ENCODE peak calls at places on chromosomes 16 and 17, in six cellular contexts. One of them, this sample, is unnamed.
A peak's percentile ranks its signal among the peaks of the same experiment; 100 is the strongest.

GRCh38 chr17:69525920-69526841 is 111.7 kb downstream of the MAP2K6 start:
- DNase-seq in Calu3: peak; percentile 28
- DNase-seq in OCI-LY7: peak; percentile 72
- DNase-seq in NB4: peak; percentile 57
- DNase-seq in GM06990: no peak
- DNase-seq in MM.1S: peak; percentile 54
- DNase-seq in this sample: peak; percentile 69

GRCh38 chr17:41530062-41531048 is 2.2 kb upstream of the KRT19 start:
- DNase-seq in Calu3: peak; percentile 93
- DNase-seq in OCI-LY7: no peak
- DNase-seq in NB4: peak; percentile 52
- DNase-seq in GM06990: no peak
- DNase-seq in MM.1S: no peak
- DNase-seq in this sample: no peak

GRCh38 chr16:56911771-56912541 is 20.0 kb upstream of the HERPUD1 start:
- DNase-seq in Calu3: no peak
- DNase-seq in OCI-LY7: peak; percentile 88
- DNase-seq in NB4: peak; percentile 72
- DNase-seq in GM06990: peak; percentile 78
- DNase-seq in MM.1S: peak; percentile 75
- DNase-seq in this sample: peak; percentile 85

GRCh38 chr16:4409081-4409932 is 7.1 kb downstream of the CORO7 start:
- DNase-seq in Calu3: no peak
- DNase-seq in OCI-LY7: no peak
- DNase-seq in NB4: no peak
- DNase-seq in GM06990: no peak
- DNase-seq in MM.1S: no peak
- DNase-seq in this sample: no peak

GRCh38 chr17:48244121-48244711 is 136.7 kb downstream of the SNX11 start:
- DNase-seq in Calu3: peak; percentile 61
- DNase-seq in OCI-LY7: peak; percentile 29
- DNase-seq in NB4: peak; percentile 38
- DNase-seq in GM06990: no peak
- DNase-seq in MM.1S: peak; percentile 37
- DNase-seq in this sample: peak; percentile 24

GRCh38 chr16:49127103-49127502 is 154.5 kb downstream of the CBLN1 start:
- DNase-seq in Calu3: no peak
- DNase-seq in OCI-LY7: peak; percentile 33
- DNase-seq in NB4: peak; percentile 31
- DNase-seq in GM06990: no peak
- DNase-seq in MM.1S: peak; percentile 36
- DNase-seq in this sample: peak; percentile 15

GRCh38 chr17:6699997-6700947 is 12.9 kb downstream of the SLC13A5 start:
- DNase-seq in Calu3: no peak
- DNase-seq in OCI-LY7: no peak
- DNase-seq in NB4: no peak
- DNase-seq in GM06990: no peak
- DNase-seq in MM.1S: no peak
- DNase-seq in this sample: no peak

GRCh38 chr17:59669411-59669810 is 37.8 kb downstream of the PTRH2 start:
- DNase-seq in Calu3: no peak
- DNase-seq in OCI-LY7: no peak
- DNase-seq in NB4: no peak
- DNase-seq in GM06990: no peak
- DNase-seq in MM.1S: no peak
- DNase-seq in this sample: no peak

GRCh38 chr17:8012996-8013640 is 10.7 kb downstream of the GUCY2D start:
- DNase-seq in Calu3: no peak
- DNase-seq in OCI-LY7: no peak
- DNase-seq in NB4: peak; percentile 79
- DNase-seq in GM06990: no peak
- DNase-seq in MM.1S: no peak
- DNase-seq in this sample: no peak

GRCh38 chr17:71741836-71742235 is 379.0 kb upstream of the SOX9 start:
- DNase-seq in Calu3: no peak
- DNase-seq in OCI-LY7: no peak
- DNase-seq in NB4: no peak
- DNase-seq in GM06990: no peak
- DNase-seq in MM.1S: no peak
- DNase-seq in this sample: no peak

GRCh38 chr17:52148969-52149351 is 9.6 kb downstream of the CA10 start:
- DNase-seq in Calu3: peak; percentile 75
- DNase-seq in OCI-LY7: no peak
- DNase-seq in NB4: no peak
- DNase-seq in GM06990: no peak
- DNase-seq in MM.1S: no peak
- DNase-seq in this sample: no peak

GRCh38 chr17:4584125-4584834 is at the start of gene SMTNL2:
- DNase-seq in Calu3: no peak
- DNase-seq in OCI-LY7: no peak
- DNase-seq in NB4: no peak
- DNase-seq in GM06990: no peak
- DNase-seq in MM.1S: no peak
- DNase-seq in this sample: no peak

GRCh38 chr16:8905168-8905762 is 23.1 kb downstream of the LITAFD start:
- DNase-seq in Calu3: peak; percentile 29
- DNase-seq in OCI-LY7: peak; percentile 56
- DNase-seq in NB4: peak; percentile 56
- DNase-seq in GM06990: no peak
- DNase-seq in MM.1S: peak; percentile 24
- DNase-seq in this sample: peak; percentile 45
- TF ChIP-seq CTCF in Calu3: no peak
- TF ChIP-seq CTCF in OCI-LY7: peak; percentile 67
- TF ChIP-seq CTCF in NB4: peak; percentile 57
- TF ChIP-seq CTCF in GM06990: peak; percentile 43
- TF ChIP-seq CTCF in MM.1S: peak; percentile 37
- TF ChIP-seq CTCF in this sample: peak; percentile 49

DNA sequence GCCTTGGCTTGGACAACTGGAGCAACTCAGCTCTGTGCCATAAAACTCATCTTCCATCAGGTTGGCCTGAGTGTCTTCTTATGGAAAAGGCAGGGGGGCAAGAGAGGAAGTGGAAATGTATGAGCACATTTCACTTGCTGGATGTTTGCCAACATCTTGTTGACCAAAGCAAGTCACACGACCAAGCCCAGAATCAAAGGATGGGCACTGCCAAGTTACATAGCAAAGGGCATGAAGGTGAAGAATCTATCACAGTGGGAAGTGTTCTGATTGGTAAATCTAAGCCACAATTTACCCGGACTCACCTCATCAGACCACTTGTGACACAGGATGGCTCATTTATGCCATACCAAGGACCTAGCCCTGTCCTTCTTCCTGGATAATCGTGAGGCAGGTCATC is 310.5 kb upstream of the IRX5 start:
- DNase-seq in Calu3: no peak
- DNase-seq in OCI-LY7: no peak
- DNase-seq in NB4: peak; percentile 13
- DNase-seq in GM06990: no peak
- DNase-seq in MM.1S: no peak
- DNase-seq in this sample: no peak
- TF ChIP-seq CTCF in Calu3: no peak
- TF ChIP-seq CTCF in OCI-LY7: no peak
- TF ChIP-seq CTCF in NB4: no peak
- TF ChIP-seq CTCF in GM06990: no peak
- TF ChIP-seq CTCF in MM.1S: no peak
- TF ChIP-seq CTCF in this sample: no peak

GRCh38 chr17:28675485-28675884 is 13.5 kb downstream of the SUPT6H start:
- DNase-seq in Calu3: no peak
- DNase-seq in OCI-LY7: no peak
- DNase-seq in NB4: no peak
- DNase-seq in GM06990: no peak
- DNase-seq in MM.1S: no peak
- DNase-seq in this sample: no peak

DNA sequence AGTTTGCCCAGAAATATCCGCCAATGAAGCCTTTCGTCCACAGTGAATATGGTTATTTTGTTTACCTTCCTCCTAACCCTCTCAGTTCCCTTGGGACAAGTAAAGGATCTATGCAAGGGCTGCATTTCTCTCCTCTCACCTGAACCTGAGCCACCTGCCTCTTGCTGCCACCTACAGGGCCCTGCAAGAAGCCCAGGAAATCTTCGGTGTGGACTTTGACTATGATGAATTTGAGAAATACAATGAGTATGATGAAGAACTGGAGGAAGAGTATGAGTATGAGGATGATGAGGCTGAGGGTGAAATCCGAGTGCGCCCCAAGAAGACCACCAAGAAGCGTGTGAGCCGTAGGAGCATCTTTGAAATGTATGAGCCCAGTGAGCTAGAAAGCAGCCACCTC is 14.0 kb downstream of the SUPT6H start:
- DNase-seq in Calu3: peak; percentile 35
- DNase-seq in OCI-LY7: peak; percentile 56
- DNase-seq in NB4: peak; percentile 20
- DNase-seq in GM06990: no peak
- DNase-seq in MM.1S: peak; percentile 30
- DNase-seq in this sample: peak; percentile 41
- TF ChIP-seq CTCF in Calu3: no peak
- TF ChIP-seq CTCF in OCI-LY7: peak; percentile 85
- TF ChIP-seq CTCF in NB4: peak; percentile 32
- TF ChIP-seq CTCF in GM06990: peak; percentile 42
- TF ChIP-seq CTCF in MM.1S: peak; percentile 61
- TF ChIP-seq CTCF in this sample: peak; percentile 30

GRCh38 chr16:22055881-22056280 is 36.5 kb upstream of the VWA3A start:
- DNase-seq in Calu3: no peak
- DNase-seq in OCI-LY7: no peak
- DNase-seq in NB4: peak; percentile 3
- DNase-seq in GM06990: no peak
- DNase-seq in MM.1S: no peak
- DNase-seq in this sample: no peak
- TF ChIP-seq CTCF in Calu3: no peak
- TF ChIP-seq CTCF in OCI-LY7: no peak
- TF ChIP-seq CTCF in NB4: no peak
- TF ChIP-seq CTCF in GM06990: no peak
- TF ChIP-seq CTCF in MM.1S: no peak
- TF ChIP-seq CTCF in this sample: no peak

This sample was measured in GM12865.